ENCODE peak calls at places on chromosomes 5 and 9, in ten cellular contexts. I is H9, T is AG09319, X is PC-9, Q is psoas muscle, O is AG10803, E is tibial artery, U is Caco-2, H is lower leg skin, W is left lung. J is an unnamed sample.

GRCh38 chr5:26761040-26761439 is 277.3 kb downstream of the CDH9 start:
- DNase-seq in U (no peak), Q (no peak), I (no peak), T (no peak), H (no peak), W (no peak), E (no peak), X (no peak), O (no peak), J (no peak)

GRCh38 chr9:110821064-110821463 is 152.5 kb downstream of the MUSK start:
- DNase-seq in E (no peak), U (no peak), T (no peak), Q (no peak), X (no peak), I (no peak), O (no peak), H (no peak), W (no peak), J (peak; percentile 26)

GRCh38 chr5:125112196-125112595 is 365.8 kb upstream of the ZNF608 start:
- DNase-seq in U (no peak), W (no peak), E (no peak), H (no peak), O (no peak), X (no peak), Q (no peak), T (no peak), I (no peak), J (peak; percentile 33)

GRCh38 chr5:138330813-138331448 is 673 bp downstream of the CDC25C start:
- DNase-seq in I (no peak), U (no peak), Q (no peak), O (no peak), X (peak; percentile 20), E (no peak), T (no peak), H (no peak), W (no peak), J (peak; percentile 35)

GRCh38 chr5:154214236-154215106 is 23.9 kb downstream of the GALNT10 start:
- DNase-seq in W (no peak), E (no peak), X (no peak), H (no peak), T (no peak), O (peak; percentile 50), I (no peak), Q (no peak), U (no peak), J (peak; percentile 78)

GRCh38 chr5:32272746-32273145 is 40.0 kb downstream of the MTMR12 start:
- DNase-seq in X (no peak), T (no peak), E (no peak), O (no peak), Q (no peak), W (no peak), U (no peak), H (no peak), I (no peak), J (no peak)

GRCh38 chr9:37835821-37836220 is 35.2 kb downstream of the DCAF10 start:
- DNase-seq in O (no peak), U (no peak), E (no peak), T (no peak), X (no peak), H (no peak), Q (no peak), I (no peak), W (no peak), J (no peak)

GRCh38 chr9:2307480-2307879 is 292.3 kb downstream of the SMARCA2 start:
- DNase-seq in H (no peak), X (no peak), U (no peak), T (peak; percentile 38), Q (no peak), I (no peak), W (no peak), O (peak; percentile 91), E (no peak), J (peak; percentile 50)

GRCh38 chr5:134101686-134102439 is 12.6 kb upstream of the TCF7 start:
- DNase-seq in W (peak; percentile 58), U (no peak), I (peak; percentile 88), O (no peak), X (peak; percentile 54), Q (peak; percentile 68), H (no peak), T (no peak), E (no peak), J (peak; percentile 33)

GRCh38 chr5:111502976-111503375 is 9.4 kb downstream of the STARD4 start:
- DNase-seq in W (no peak), T (no peak), O (no peak), U (no peak), X (no peak), E (no peak), I (no peak), H (no peak), Q (no peak), J (peak; percentile 45)

GRCh38 chr9:133842174-133842573 is 104.0 kb upstream of the SARDH start:
- DNase-seq in E (no peak), X (no peak), H (no peak), Q (peak; percentile 40), T (no peak), W (no peak), I (peak; percentile 64), O (no peak), U (no peak), J (no peak)

GRCh38 chr5:153372433-153373167 is 117.9 kb upstream of the GRIA1 start:
- DNase-seq in E (no peak), I (no peak), O (no peak), T (no peak), W (no peak), U (no peak), X (no peak), H (no peak), Q (no peak), J (no peak)

GRCh38 chr9:115689331-115689730 is 464.3 kb upstream of the PAPPA start:
- DNase-seq in W (no peak), Q (no peak), U (no peak), O (no peak), H (no peak), X (no peak), I (no peak), T (no peak), E (no peak), J (no peak)

GRCh38 chr9:87494970-87495471 is 2.6 kb upstream of the DAPK1 start:
- DNase-seq in E (no peak), O (no peak), H (peak; percentile 45), W (no peak), X (no peak), I (no peak), U (no peak), T (no peak), Q (no peak), J (peak; percentile 26)

GRCh38 chr5:51185985-51186384 is 197.3 kb upstream of the ISL1 start:
- DNase-seq in U (no peak), W (no peak), E (no peak), H (no peak), I (no peak), Q (no peak), X (no peak), T (no peak), O (no peak), J (no peak)
- TF ChIP-seq CTCF in U (no peak), W (no peak), E (no peak), H (no peak), I (no peak), Q (no peak), X (no peak), T (no peak), O (no peak), J (no peak)

GRCh38 chr5:116234681-116235080 is 149.9 kb downstream of the COMMD10 start:
- DNase-seq in T (no peak), I (no peak), U (no peak), H (no peak), X (no peak), Q (no peak), W (no peak), E (no peak), O (no peak), J (no peak)

GRCh38 chr5:116231288-116231687 is 146.5 kb downstream of the COMMD10 start:
- DNase-seq in E (no peak), Q (no peak), H (no peak), W (no peak), X (no peak), U (no peak), T (no peak), O (no peak), I (no peak), J (no peak)

GRCh38 chr5:116225318-116225717 is 140.5 kb downstream of the COMMD10 start:
- DNase-seq in E (no peak), T (no peak), U (no peak), I (no peak), W (no peak), H (no peak), O (no peak), X (no peak), Q (no peak), J (no peak)

DNA sequence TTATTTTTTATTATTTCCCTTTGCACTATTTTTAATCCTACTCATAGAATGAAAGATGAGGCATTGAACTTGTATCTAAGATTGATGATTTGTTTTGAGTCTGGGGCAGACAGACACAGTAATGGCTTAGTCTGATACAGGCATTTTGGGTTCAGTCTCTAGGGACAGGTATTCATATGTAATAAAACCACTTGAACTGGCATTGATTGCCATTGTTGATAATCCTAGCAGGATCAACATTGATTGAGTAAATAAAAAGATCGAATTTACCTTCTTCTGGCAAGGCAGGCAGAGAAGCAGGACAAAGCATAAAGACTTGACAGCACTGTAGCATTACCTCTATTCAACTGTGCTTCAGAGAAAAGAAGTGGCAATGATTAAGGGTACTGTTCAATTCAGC is 144.3 kb downstream of the COMMD10 start:
- DNase-seq in E (no peak), I (no peak), W (no peak), T (no peak), U (no peak), Q (no peak), X (no peak), H (no peak), O (no peak), J (no peak)
- TF ChIP-seq CTCF in E (no peak), I (no peak), W (no peak), T (no peak), U (no peak), Q (no peak), X (no peak), H (no peak), O (no peak), J (no peak)

GRCh38 chr9:1231998-1232919 is 182.1 kb downstream of the DMRT2 start:
- DNase-seq in Q (peak; percentile 69), T (peak; percentile 72), X (no peak), U (peak; percentile 49), O (peak; percentile 89), W (peak; percentile 53), H (peak; percentile 65), E (peak; percentile 76), I (no peak), J (peak; percentile 88)
- TF ChIP-seq CTCF in Q (no peak), T (no peak), X (no peak), U (no peak), O (no peak), W (no peak), H (no peak), E (no peak), I (no peak), J (no peak)

DNA sequence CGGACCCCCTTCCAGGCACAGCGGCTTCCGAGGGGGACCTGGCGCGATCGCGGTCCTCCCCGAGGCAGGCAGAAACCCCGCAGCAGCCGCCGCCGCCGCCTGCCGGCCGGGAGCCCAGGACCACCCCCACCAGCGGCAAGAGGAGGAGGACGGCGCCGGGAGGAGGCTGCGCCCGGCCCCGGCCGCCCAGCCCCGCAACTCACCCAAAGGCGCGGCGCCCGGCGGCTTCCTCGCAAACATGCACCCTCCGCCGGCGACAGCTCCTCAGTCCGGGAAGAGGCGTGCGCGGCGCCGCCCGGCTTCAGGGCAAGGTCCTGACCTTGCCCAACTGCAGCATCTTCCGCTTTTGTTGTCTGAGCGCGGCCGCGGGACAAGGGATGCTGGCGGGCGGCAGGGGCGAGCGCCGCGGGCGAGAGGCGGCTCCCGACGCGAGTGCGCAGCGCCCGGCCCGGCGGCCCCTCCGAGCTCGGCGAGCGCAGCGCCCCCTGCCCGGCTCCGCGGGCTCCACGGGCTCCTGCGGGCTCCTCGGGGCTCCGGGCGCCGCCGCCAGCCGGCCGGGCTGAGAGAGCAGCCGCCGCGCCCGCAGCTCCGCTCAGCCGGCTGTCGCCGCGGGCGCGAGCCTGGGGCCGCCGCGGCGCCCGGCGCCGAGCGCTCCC is 504 bp downstream of the CTNND2 start:
- DNase-seq in T (no peak), H (no peak), Q (peak; percentile 10), I (peak; percentile 45), U (no peak), W (no peak), X (no peak), E (no peak), O (no peak), J (no peak)
- TF ChIP-seq CTCF in T (no peak), H (no peak), Q (no peak), I (peak; percentile 33), U (no peak), W (no peak), X (no peak), E (no peak), O (no peak), J (no peak)

J was measured in fibroblast of mammary gland.